ENCODE peak calls at places on chromosomes 6 and 20, in four cellular contexts. P is esophagus squamous epithelium, R is tibial nerve, Q is A549. X is an unnamed sample.
A peak's percentile ranks its signal among the peaks of the same experiment; 100 is the strongest.

GRCh38 chr6:10993896-10994295 is 50.2 kb downstream of the ELOVL2 start:
- DNase-seq in P (no peak), R (no peak), Q (no peak), X (no peak)

GRCh38 chr20:45044084-45044573 is 56.8 kb downstream of the KCNS1 start:
- DNase-seq in P (no peak), R (peak; percentile 30), Q (peak; percentile 75), X (no peak)

GRCh38 chr6:90080876-90081464 is 186.7 kb downstream of the GJA10 start:
- DNase-seq in P (no peak), R (no peak), Q (no peak), X (no peak)

GRCh38 chr6:117818449-117818848 is 88.6 kb upstream of the SLC35F1 start:
- DNase-seq in P (no peak), R (no peak), Q (no peak), X (no peak)

GRCh38 chr6:144957236-144957937 is 672.3 kb downstream of the UTRN start:
- DNase-seq in P (no peak), R (no peak), Q (peak; percentile 32), X (no peak)

GRCh38 chr6:5587648-5588047 is 326.3 kb downstream of the FARS2 start:
- DNase-seq in P (no peak), R (no peak), Q (no peak), X (no peak)

GRCh38 chr6:48476257-48476656 is 365.3 kb upstream of the PTCHD4 start:
- DNase-seq in P (no peak), R (no peak), Q (peak; percentile 6), X (no peak)

GRCh38 chr6:143128346-143129015 is 67.8 kb downstream of the AIG1 start:
- DNase-seq in P (no peak), R (no peak), Q (no peak), X (no peak)

GRCh38 chr20:56978475-56978874 is 288.0 kb downstream of the BMP7 start:
- DNase-seq in P (no peak), R (no peak), Q (no peak), X (no peak)

GRCh38 chr6:119313937-119314893 is 35.3 kb downstream of the MAN1A1 start:
- DNase-seq in P (no peak), R (no peak), Q (no peak), X (no peak)

GRCh38 chr6:1641391-1641790 is 31.7 kb downstream of the FOXC1 start:
- DNase-seq in P (no peak), R (no peak), Q (no peak), X (no peak)

GRCh38 chr20:19876828-19877227 is 118.8 kb downstream of the RIN2 start:
- DNase-seq in P (no peak), R (no peak), Q (no peak), X (no peak)

GRCh38 chr20:36974660-36975059 is 23.2 kb upstream of the SAMHD1 start:
- DNase-seq in P (no peak), R (no peak), Q (no peak), X (no peak)

GRCh38 chr6:101539510-101540245 is 146.2 kb downstream of the GRIK2 start:
- DNase-seq in P (no peak), R (no peak), Q (no peak), X (no peak)

GRCh38 chr6:33206864-33207568 is 1.3 kb upstream of the RING1 start:
- DNase-seq in P (no peak), R (no peak), Q (no peak), X (no peak)

GRCh38 chr20:40535816-40536215 is 153.2 kb downstream of the MAFB start:
- DNase-seq in P (no peak), R (no peak), Q (no peak), X (no peak)

GRCh38 chr6:43972179-43972914 is 154.9 kb downstream of the MRPL14 start:
- DNase-seq in P (no peak), R (no peak), Q (no peak), X (peak; percentile 85)

GRCh38 chr20:32546918-32547752 is 38.0 kb downstream of the NOL4L start:
- DNase-seq in P (no peak), R (no peak), Q (no peak), X (no peak)

GRCh38 chr20:50283922-50284810 is 93.5 kb downstream of the CEBPB start:
- DNase-seq in P (no peak), R (no peak), Q (peak; percentile 80), X (peak; percentile 95)

GRCh38 chr6:34644716-34645115 is 51.9 kb downstream of the ILRUN start:
- DNase-seq in P (no peak), R (no peak), Q (no peak), X (no peak)

DNA sequence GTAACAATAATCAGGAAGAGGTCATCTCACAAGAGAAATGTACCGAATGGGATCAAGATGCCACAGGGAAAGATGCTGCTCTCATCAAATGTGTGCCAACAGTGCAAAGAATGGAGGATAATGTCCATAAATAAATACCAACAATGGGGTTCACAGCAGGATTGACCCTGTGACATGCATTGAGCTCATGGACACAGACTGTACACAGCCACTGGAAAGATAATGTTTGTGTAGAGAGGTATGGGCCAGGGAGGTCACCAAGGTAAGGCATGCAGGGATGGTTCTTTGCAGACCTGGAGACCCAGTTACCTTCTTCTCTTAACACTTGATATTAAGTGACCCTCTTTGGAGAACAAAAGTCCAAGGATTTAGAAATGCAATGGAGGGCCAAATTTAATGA is 1.5 kb downstream of the AGPAT1 start:
- DNase-seq in P (no peak), R (no peak), Q (no peak), X (no peak)
- H3K4me3 ChIP-seq in P (no peak overlapping the region), R (no peak overlapping the region), Q (no peak overlapping the region), X (no peak overlapping the region)

GRCh38 chr6:2848851-2849250 is 7.2 kb upstream of the SERPINB1 start:
- DNase-seq in P (no peak), R (no peak), Q (no peak), X (no peak)
- TF ChIP-seq CTCF in P (no peak), R (no peak), Q (no peak), X (no peak)

GRCh38 chr6:52303178-52303577 is 18.6 kb upstream of the MCM3 start:
- DNase-seq in P (no peak), R (no peak), Q (no peak), X (no peak)
- TF ChIP-seq POLR2A in P (no peak), R (no peak), Q (no peak), X (no peak)

DNA sequence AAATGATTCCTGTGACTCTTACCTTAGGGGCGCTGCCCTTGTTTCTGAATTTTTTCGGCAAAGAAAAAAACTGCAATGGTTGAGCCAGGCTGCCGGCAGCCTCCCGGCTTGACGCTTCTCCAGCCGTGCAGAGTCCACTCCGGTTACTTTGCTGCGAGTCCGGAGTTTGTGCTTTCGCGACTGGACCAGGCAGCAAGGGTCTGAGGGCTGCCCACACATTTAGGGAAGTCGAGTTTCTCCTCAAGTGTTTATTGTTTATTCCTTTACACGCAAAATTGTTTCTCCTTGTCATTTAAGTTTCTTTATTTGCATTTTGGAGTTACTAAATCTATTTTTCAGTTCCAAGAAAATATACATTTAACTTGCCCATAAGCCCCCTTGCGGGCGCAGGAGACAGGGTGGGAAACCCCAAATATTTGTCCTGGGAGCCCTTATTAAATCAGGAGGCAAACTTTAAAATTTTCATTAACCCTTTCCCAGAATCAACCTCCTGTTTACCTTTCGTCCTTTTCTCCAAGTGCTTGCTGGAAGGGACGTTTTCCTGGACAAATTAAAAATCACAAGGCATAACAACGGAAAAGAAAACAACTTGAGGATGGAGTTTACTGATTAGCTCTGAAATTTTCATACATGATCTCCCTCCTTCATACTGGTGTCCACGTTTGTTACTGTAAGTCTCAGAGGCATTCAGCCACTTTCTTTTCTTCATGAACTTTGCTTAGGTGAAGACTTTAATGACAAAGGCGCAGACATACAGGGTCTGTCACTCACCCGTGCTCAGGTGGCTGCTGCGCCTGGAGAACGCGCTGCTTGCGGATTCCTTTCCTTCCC is 1.7 kb upstream of the PDE10A start:
- DNase-seq in P (no peak), R (no peak), Q (no peak), X (no peak)
- H3K4me3 ChIP-seq in P (no peak overlapping the region), R (no peak overlapping the region), Q (peak overlapping the region; percentile 69), X (peak overlapping the region; percentile 2)

DNA sequence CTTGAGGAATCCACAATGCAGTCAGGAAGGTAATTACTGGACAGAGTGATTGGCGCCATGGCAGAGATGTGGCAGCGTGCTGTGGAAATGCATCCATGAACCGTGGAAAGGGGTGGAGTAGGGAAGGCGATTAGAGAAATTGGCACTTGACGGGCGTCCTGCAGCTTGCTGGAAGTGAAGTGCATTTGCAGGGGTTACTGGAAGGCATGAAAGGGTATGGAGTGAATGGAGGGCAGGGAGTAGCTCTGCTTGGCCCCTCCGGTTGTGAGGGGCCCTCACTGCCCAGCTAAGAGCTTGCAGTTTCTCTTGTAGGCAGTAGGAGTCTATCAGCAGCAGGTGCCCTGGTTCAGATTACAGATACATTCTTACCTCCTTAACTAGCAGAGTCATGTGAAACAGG is 122.5 kb upstream of the TIAM2 start:
- DNase-seq in P (no peak), R (no peak), Q (no peak), X (no peak)
- TF ChIP-seq CTCF in P (no peak), R (no peak), Q (no peak), X (no peak)

DNA sequence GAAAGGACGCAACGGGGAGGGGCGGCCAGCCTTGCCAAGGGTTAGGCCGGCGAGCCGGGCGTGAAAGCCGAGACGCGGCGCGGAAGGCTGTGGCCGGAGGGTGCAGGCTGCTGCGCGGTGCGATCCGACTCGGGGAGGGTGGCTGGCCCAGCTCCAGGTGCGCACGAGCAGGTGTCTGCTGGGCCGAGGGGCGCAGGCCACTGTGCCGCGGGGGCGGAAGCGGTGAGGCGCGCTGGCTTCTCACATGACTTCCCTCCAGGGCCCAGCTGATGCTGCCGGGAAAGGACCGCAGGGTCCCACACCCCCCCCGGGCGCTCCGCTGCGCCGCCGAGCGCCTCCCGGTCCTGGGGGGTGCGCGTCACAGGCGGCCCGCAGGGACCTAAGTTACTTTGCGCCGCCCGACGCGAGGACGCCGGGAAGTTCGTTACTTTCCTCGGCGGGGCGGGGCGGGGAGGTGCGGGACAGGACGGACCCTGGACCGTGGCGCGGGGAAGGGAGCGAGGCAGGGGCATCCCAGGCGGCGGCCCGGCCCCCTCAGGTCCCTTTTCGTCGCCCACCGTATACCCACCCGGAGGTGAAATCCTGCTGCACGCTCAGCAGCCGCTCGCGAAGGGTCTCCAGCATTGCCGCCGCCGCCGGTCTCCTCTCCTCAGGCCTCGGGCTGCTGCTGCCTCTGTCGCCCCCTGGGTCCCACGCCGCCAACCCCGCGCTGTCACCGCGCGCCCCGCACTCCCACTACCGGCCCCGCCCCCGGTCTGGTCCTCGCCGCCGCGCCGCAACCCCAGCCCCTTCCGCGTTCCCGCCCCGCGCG is at the start of gene DTNBP1:
- DNase-seq in P (peak; percentile 9), R (peak; percentile 73), Q (peak; percentile 24), X (peak; percentile 95)
- TF ChIP-seq POLR2A in P (no peak), R (peak; percentile 48), Q (peak; percentile 24), X (no peak)

GRCh38 chr6:72950114-72950860 is 275.0 kb downstream of the KHDC1L start:
- DNase-seq in P (no peak), R (no peak), Q (peak; percentile 64), X (no peak)
- H3K4me3 ChIP-seq in P (no peak overlapping the region), R (no peak overlapping the region), Q (no peak overlapping the region), X (no peak overlapping the region)

DNA sequence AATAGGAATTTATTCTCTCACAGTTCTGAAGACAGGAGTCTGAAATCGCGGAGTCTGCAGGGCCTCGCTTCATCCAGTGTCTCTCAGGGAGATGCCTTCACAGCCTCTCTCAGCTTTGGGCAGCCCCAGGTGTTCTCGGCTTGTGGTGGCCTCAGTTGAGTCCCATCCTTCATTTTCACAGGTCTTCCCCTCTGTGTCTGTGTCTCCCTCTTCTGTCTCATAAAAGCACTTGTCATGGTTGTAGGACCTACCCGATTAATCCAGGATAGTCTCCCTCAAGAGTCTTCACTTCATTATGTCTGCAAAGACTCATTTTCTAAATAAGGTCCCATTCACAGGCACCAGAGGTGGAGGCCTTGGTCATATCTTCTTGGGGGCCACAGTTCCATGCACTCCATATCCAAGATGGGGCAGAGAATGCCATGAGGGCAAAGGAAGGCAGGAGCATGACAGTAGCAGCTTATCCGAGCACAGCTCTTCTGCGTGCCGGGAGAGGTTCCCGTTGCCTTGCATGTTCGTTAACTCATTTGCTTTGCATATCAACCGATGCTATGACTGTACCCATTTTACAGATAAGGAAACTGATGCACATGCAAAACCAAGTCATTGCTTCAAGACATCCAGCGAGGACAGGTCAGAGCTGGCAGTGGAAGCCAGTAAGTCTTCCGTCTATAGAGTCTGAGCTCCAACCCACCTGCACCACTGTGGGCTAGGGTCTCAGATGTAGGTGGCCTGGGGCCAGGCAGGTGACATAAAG is 363.8 kb upstream of the SULF2 start:
- DNase-seq in P (no peak), R (no peak), Q (no peak), X (no peak)
- TF ChIP-seq CTCF in P (no peak), R (no peak), Q (no peak), X (no peak)

X was measured in lower leg skin.